ENCODE peak calls at places on chromosomes 6 and 20, in ten cellular contexts. W, D, Z, G, P, H, M, T, K and E are unnamed samples. For H3K9me3 and H3K4me1, the result is how much of the 10 kb centered on the place peaks cover.

GRCh38 chr6:14144678-14145113 is 27.1 kb downstream of the CD83 start:
- DNase-seq in W (peak), D (peak), Z (peak), G (peak), P (peak), H (peak), M (peak), T (peak), K (peak), E (peak)

GRCh38 chr6:84227044-84227433 is 404 bp downstream of the CEP162 start:
- DNase-seq in W (no peak), D (no peak), Z (no peak), G (no peak), P (peak), H (no peak), M (no peak), T (no peak), K (no peak), E (no peak)

GRCh38 chr6:154569136-154569862 is 58.8 kb upstream of the CNKSR3 start:
- DNase-seq in W (no peak), D (no peak), Z (no peak), G (no peak), P (no peak), H (no peak), M (no peak), T (no peak), K (no peak), E (no peak)

GRCh38 chr20:38201356-38201755 is 36.3 kb upstream of the TGM2 start:
- DNase-seq in W (no peak), D (no peak), Z (no peak), G (no peak), P (peak), H (peak), M (no peak), T (no peak), K (no peak), E (no peak)

GRCh38 chr6:170575250-170575649 is 9.2 kb downstream of the PDCD2 start:
- DNase-seq in W (no peak), D (no peak), Z (no peak), G (no peak), P (no peak), H (no peak), M (no peak), T (no peak), K (no peak), E (no peak)

GRCh38 chr20:22763257-22763906 is 179.0 kb upstream of the FOXA2 start:
- DNase-seq in W (peak), D (peak), Z (no peak), G (peak), P (peak), H (no peak), M (no peak), T (no peak), K (peak), E (no peak)

GRCh38 chr20:59814835-59815340 is 118.5 kb downstream of the SYCP2 start:
- DNase-seq in W (no peak), D (no peak), Z (no peak), G (no peak), P (no peak), H (no peak), M (no peak), T (no peak), K (no peak), E (no peak)

GRCh38 chr6:89023591-89024441 is 56.7 kb upstream of the PNRC1 start:
- DNase-seq in W (no peak), D (no peak), Z (no peak), G (peak), P (no peak), H (peak), M (peak), T (no peak), K (peak), E (no peak)

DNA sequence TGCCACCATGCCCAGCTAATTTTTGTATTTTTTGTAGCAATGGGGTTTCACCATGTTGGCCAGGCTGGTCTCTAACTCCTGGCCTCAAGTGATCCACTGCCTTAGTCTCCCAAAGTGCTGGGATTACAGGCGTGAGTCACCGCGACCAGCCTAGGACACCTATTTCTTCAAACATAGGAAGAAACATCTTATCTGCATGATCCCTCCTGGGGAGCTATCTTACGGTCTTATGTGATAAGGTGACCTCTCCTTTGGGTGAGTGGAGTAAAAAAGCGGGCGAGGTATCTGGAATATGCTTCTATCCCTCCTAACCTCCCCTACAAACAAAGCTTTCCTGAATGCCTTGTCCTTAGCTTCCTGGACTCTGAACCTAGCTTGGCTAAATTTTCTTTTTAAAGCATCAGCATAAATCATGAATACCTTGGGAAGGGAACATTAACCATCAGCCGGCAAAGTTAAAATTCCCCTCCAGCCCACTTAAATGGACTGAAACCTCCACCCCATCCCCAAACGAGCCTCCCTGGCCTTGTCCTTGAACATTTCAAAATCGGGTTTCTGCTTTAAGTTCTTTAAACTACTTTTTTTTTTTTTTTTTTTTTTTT is 24.5 kb downstream of the RIPOR3 start:
- DNase-seq in W (no peak), D (no peak), Z (no peak), G (no peak), P (no peak), H (no peak), M (no peak), T (no peak), K (no peak), E (no peak)
- H3K27ac ChIP-seq in W (no peak), D (no peak), Z (no peak), G (no peak), P (no peak), H (no peak), M (peak), T (no peak), K (peak), E (no peak)

DNA sequence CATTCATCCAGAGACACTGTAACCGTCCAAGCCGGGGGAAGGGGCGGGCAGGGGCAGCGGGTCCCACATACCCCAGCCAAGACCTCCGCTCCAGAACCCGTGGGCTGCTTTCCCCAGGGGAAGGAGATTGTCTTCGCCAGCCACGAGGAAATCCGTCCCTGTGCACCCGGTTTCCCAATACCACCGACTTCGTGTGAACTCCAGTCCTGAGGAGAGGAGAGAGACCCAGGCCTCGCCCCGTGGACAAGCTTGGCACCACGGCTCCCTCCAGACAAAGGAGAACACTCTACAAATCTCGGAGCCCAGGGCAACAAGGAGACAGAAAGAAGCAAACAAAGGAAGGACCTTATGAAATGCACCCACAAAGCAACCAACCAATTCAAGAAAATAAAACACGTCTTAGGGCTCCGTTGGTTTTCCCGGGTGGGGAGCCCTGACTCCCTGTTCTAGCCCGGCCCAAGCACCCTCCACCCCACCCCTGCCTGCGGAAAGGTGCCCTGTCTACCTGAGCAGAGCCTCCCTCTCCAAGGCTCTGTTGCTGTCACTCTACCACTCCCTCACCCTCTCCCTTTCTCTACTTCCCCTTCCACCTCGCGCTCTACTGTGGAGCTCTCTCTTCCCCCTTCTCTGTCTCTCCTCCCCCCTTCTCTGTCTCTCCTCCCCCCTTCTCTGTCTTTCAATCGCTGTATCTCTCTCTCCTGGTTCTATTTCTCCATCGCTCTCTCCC is 1382.8 kb upstream of the DEFB115 start:
- DNase-seq in W (no peak), D (no peak), Z (no peak), G (no peak), P (no peak), H (no peak), M (no peak), T (no peak), K (no peak), E (no peak)
- H3K9me3 ChIP-seq in W (under half), D (under half), Z (under half), G (under half), P (under half), H (under half), M (under half), T (under half), K (half or more), E (under half)

DNA sequence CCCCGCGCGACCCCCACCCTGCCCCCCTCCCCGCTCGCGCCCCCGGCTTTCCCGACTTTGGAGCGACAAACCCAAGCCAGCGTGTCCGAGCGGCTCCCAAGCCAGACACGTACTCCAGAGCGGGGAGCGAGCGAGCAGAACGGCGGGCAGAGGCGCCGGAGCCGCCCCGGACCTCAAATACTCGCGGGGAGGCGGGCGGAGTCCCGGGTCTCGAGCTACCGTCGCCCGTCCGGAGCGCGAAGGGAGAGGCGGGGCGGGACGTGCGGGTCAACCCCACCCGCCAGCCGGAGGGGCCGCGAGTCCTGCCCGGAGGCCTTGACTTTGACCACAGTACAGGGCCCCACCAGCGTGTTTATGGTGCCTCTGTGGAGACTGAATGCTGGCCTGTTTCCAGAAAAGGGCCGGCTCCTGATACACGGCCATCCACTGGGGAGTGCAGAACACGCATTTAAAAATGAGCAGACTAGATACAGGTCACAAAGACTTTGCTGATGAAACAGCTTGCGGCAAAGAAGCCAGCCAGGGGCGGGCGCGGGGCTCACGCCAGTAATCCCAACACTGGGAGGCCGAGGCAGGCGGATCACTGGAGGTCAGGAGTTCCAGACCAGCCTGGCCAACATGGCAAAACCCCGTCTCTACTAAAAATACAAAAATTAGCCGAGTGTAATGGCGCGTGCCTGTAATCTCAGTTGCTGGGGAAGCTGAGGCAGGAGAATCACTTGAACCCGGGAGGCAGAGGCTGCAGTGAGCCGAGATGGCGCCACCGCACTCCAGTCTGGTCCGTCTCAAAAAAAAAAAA is at the start of gene SERPINB6:
- DNase-seq in W (peak), D (no peak), Z (peak), G (peak), P (peak), H (peak), M (peak), T (peak), K (peak), E (peak)
- H3K4me1 ChIP-seq in W (under half), D (under half), Z (under half), G (under half), P (half or more), H (under half), M (under half), T (under half), K (under half), E (under half)

GRCh38 chr6:65638047-65638831 is 68.8 kb downstream of the EYS start:
- DNase-seq in W (no peak), D (no peak), Z (no peak), G (no peak), P (no peak), H (no peak), M (no peak), T (no peak), K (no peak), E (peak)
- H3K27ac ChIP-seq in W (no peak), D (no peak), Z (no peak), G (no peak), P (no peak), H (no peak), M (no peak), T (no peak), K (no peak), E (no peak)

GRCh38 chr6:106808758-106809157 is 165.8 kb downstream of the CD24 start:
- DNase-seq in W (no peak), D (no peak), Z (no peak), G (no peak), P (no peak), H (no peak), M (no peak), T (no peak), K (no peak), E (no peak)

GRCh38 chr6:106811088-106811686 is 163.3 kb downstream of the CD24 start:
- DNase-seq in W (no peak), D (no peak), Z (no peak), G (no peak), P (no peak), H (no peak), M (no peak), T (no peak), K (no peak), E (no peak)

GRCh38 chr6:106805771-106806170 is 168.8 kb downstream of the CD24 start:
- DNase-seq in W (no peak), D (no peak), Z (no peak), G (no peak), P (no peak), H (no peak), M (no peak), T (no peak), K (no peak), E (no peak)

GRCh38 chr6:106805017-106805335 is 169.6 kb downstream of the CD24 start:
- DNase-seq in W (no peak), D (no peak), Z (no peak), G (no peak), P (no peak), H (no peak), M (no peak), T (no peak), K (no peak), E (no peak)

DNA sequence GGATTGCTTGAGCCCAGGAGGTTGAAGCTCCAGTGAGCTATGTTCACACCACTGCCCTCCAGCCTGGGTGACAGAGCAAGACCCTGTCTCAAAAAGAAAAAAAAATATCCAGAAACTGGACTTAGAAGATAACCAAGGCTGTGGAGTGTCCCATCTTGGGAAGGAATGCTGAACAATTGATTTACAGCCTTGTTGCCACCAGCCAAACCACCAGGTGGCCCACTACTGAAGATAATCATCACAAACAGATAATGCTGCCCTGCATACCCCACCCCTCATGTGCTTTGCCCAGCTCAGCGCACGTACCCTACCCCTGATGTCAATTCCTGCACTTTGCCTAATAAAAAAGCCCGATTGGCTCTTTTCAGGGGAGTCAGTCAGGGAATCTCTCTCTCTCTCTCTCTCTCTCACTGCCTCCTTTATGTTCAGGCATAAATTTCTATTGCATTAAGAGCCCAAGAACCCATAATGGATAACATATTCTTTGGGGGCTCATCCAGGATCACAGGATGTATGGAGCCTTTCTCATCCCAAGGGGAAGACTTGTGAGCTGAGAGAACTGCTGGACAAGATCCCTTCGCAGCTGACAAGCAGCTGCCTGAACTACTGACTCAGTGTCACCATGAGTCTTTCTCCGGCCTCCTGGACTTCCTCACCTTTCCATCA is 166.4 kb downstream of the CD24 start:
- DNase-seq in W (no peak), D (no peak), Z (no peak), G (no peak), P (no peak), H (no peak), M (no peak), T (no peak), K (no peak), E (no peak)
- H3K9me3 ChIP-seq in W (under half), D (under half), Z (under half), G (half or more), P (under half), H (under half), M (under half), T (under half), K (half or more), E (under half)

GRCh38 chr6:19837511-19838441 is 606 bp downstream of the ID4 start:
- DNase-seq in W (peak), D (no peak), Z (peak), G (peak), P (peak), H (peak), M (peak), T (no peak), K (peak), E (peak)
- H3K4me1 ChIP-seq in W (under half), D (under half), Z (under half), G (under half), P (under half), H (under half), M (under half), T (under half), K (under half), E (under half)